ENCODE peak calls at places on chromosomes 3 and 15, in five cellular contexts. O, T, K, N and P are unnamed samples.

GRCh38 chr3:144275005-144275404 is 303.4 kb downstream of the DIPK2A start:
- DNase-seq in O (no peak), T (no peak), K (no peak), N (no peak), P (no peak)

GRCh38 chr3:185797993-185798830 is 26.6 kb downstream of the IGF2BP2 start:
- DNase-seq in O (no peak), T (no peak), K (no peak), N (no peak), P (no peak)

GRCh38 chr3:140571836-140572235 is 106.0 kb upstream of the TRIM42 start:
- DNase-seq in O (no peak), T (no peak), K (no peak), N (no peak), P (no peak)

GRCh38 chr3:27907929-27908328 is 185.8 kb upstream of the EOMES start:
- DNase-seq in O (no peak), T (no peak), K (no peak), N (no peak), P (no peak)

GRCh38 chr3:51860703-51861665 is at the start of gene IQCF2:
- DNase-seq in O (no peak), T (no peak), K (no peak), N (no peak), P (no peak)

GRCh38 chr15:99504823-99505551 is 60.8 kb upstream of the MEF2A start:
- DNase-seq in O (peak; percentile 7), T (no peak), K (no peak), N (no peak), P (no peak)

GRCh38 chr15:31272558-31273257 is 53.9 kb upstream of the KLF13 start:
- DNase-seq in O (peak; percentile 4), T (no peak), K (peak; percentile 9), N (no peak), P (no peak)

GRCh38 chr15:79953951-79954444 is 17.0 kb downstream of the BCL2A1 start:
- DNase-seq in O (no peak), T (no peak), K (no peak), N (no peak), P (no peak)

GRCh38 chr3:150806436-150806835 is 43.5 kb upstream of the SIAH2 start:
- DNase-seq in O (no peak), T (no peak), K (no peak), N (no peak), P (no peak)

GRCh38 chr15:78263351-78263781 is 996 bp upstream of the DNAJA4 start:
- DNase-seq in O (no peak), T (no peak), K (no peak), N (no peak), P (no peak)

GRCh38 chr3:10558726-10559125 is 53.3 kb upstream of the ATP2B2 start:
- DNase-seq in O (no peak), T (no peak), K (no peak), N (no peak), P (no peak)

GRCh38 chr3:135097276-135097946 is 302.4 kb downstream of the EPHB1 start:
- DNase-seq in O (no peak), T (no peak), K (no peak), N (no peak), P (no peak)

GRCh38 chr3:192917258-192917507 is 473 bp downstream of the MB21D2 start:
- DNase-seq in O (peak; percentile 39), T (no peak), K (no peak), N (peak; percentile 24), P (no peak)

GRCh38 chr15:35170216-35170615 is 85.1 kb upstream of the NANOGP8 start:
- DNase-seq in O (no peak), T (no peak), K (no peak), N (no peak), P (no peak)

GRCh38 chr3:46127503-46127902 is 80.6 kb downstream of the CCR1 start:
- DNase-seq in O (no peak), T (no peak), K (no peak), N (no peak), P (peak; percentile 76)
- H3K27ac ChIP-seq in O (no peak overlapping the region), T (no peak overlapping the region), K (no peak overlapping the region), N (no peak overlapping the region), P (peak overlapping the region; percentile 76)

GRCh38 chr3:50269977-50270413 is 1.0 kb downstream of the SEMA3B start:
- DNase-seq in O (no peak), T (peak; percentile 50), K (no peak), N (no peak), P (no peak)
- H3K4me3 ChIP-seq in O (peak overlapping the region; percentile 65), T (peak overlapping the region; percentile 42), K (no peak overlapping the region), N (no peak overlapping the region), P (no peak overlapping the region)

DNA sequence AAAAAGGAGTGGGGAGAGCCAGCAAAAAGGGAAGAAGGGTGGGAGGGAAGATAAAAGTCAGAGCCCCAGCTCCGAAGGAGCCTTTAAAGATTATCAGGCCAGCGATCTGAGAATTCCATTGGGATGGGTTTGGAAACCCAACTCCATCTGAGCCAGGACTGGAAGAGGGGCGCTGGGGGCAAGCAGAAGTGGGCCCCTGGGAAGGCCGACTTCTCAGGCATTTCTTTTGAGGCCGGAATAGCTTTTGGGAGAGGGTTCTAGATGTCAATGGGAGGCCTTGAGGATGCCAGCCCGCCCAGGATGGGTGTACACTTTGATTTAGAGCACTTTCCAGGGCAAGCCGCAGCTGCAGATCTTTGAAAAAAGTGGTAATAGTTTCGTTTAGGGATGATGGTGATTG is 6.6 kb upstream of the SOX2 start:
- DNase-seq in O (no peak), T (no peak), K (no peak), N (no peak), P (no peak)
- H3K4me1 ChIP-seq in O (peaks cover 25% of the 10 kb centered on the region), T (peaks cover 10% of the 10 kb centered on the region), K (peaks cover 9% of the 10 kb centered on the region), N (peaks cover 9% of the 10 kb centered on the region), P (peaks cover 5% of the 10 kb centered on the region)

DNA sequence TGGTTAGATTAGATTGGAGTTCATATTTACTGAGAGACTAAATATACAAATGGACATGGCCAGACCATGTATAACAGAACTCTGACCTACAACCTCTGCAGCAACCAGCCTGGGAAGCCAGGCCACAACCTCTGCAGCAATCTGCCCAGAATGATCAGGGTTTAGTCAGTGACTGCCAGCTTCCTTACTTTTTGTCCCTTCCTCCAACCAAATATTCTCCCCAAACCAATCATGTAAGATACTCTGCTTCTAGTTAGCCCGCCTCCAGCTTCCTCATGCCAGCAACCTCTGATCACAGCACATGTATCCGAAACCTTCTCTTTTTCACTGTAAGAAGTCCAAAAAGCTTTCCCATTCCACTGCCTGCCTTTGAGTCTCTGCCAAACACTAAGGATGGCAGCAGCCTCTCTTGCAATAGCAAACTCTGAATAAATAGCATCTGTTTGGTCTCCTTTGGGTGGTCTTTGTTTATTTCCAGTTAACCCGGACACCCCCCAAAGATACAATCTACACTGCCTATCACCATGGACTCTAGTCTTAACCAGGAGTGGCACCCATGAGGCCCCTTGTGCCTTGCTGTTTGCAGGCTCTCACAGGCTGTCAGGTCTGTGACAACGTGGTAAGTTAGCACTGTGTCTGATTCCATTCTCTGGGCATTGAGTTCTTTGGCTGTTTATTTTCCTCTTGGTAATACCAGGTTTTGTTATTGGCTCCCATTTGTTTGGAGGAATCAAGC is 102.2 kb downstream of the ERC2 start:
- DNase-seq in O (no peak), T (no peak), K (no peak), N (peak; percentile 43), P (no peak)
- H3K27ac ChIP-seq in O (no peak overlapping the region), T (no peak overlapping the region), K (no peak overlapping the region), N (peak overlapping the region; percentile 55), P (no peak overlapping the region)

DNA sequence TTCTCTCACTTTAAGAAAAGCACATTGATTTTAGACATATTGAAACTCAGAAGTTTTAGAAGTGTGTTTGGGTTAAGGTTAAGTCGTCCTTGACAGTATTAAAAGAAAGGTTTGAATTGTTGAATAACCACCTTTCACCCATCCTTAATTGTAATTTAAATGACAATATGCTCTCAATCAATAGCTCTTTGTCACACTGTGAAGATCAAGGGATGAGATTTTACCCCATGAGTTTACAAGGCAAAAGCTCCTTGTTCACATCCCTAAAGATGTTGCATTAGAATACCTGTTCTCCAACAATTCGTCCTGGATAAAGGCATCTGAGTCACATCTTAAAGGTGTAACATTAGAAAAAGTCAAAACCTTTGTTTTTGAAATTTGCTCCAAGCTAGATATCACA is 220.4 kb upstream of the MDFIC2 start:
- DNase-seq in O (no peak), T (no peak), K (no peak), N (no peak), P (no peak)
- H3K4me3 ChIP-seq in O (no peak overlapping the region), T (no peak overlapping the region), K (no peak overlapping the region), N (no peak overlapping the region), P (no peak overlapping the region)

GRCh38 chr3:113261996-113262665 is 50.8 kb downstream of the BOC start:
- DNase-seq in O (no peak), T (no peak), K (no peak), N (no peak), P (no peak)

GRCh38 chr3:113255100-113255853 is 43.9 kb downstream of the BOC start:
- DNase-seq in O (no peak), T (no peak), K (no peak), N (no peak), P (no peak)

GRCh38 chr3:113260980-113261920 is 49.9 kb downstream of the BOC start:
- DNase-seq in O (no peak), T (no peak), K (no peak), N (no peak), P (no peak)

GRCh38 chr3:113255854-113256615 is 44.7 kb downstream of the BOC start:
- DNase-seq in O (no peak), T (no peak), K (no peak), N (no peak), P (no peak)

GRCh38 chr3:113258311-113258710 is 47.0 kb downstream of the BOC start:
- DNase-seq in O (no peak), T (no peak), K (no peak), N (no peak), P (no peak)
- H3K4me1 ChIP-seq in O (peaks cover 26% of the 10 kb centered on the region), T (no peaks in the 10 kb centered on the region), K (no peaks in the 10 kb centered on the region), N (no peaks in the 10 kb centered on the region), P (no peaks in the 10 kb centered on the region)

DNA sequence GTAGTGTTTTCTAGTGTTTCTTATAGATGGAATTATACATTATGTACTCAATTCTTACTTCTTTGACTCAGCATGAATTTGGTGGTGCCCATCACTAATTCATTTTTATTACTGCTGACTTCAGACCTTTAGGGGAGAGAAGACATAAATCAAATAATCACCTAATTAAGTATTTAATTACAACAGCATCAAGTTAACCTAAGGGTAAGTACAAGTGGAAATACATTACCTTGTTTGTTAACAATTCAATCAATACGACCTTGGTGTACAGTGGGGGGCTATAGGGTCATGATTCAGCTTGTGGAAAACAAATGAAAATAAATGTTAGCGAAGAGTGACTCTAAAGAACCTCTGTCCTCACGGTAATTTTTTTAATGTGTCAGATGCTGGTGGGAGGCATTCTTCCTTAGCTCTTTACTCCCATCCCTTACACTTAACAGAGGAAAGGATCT is 538 bp upstream of the CAPN7 start:
- DNase-seq in O (no peak), T (no peak), K (no peak), N (no peak), P (no peak)
- H3K27ac ChIP-seq in O (peak overlapping the region; percentile 94), T (peak overlapping the region; percentile 92), K (peak overlapping the region; percentile 88), N (peak overlapping the region; percentile 94), P (no peak overlapping the region)

GRCh38 chr3:103077910-103078309 is 643.1 kb downstream of the ZPLD1 start:
- DNase-seq in O (no peak), T (no peak), K (no peak), N (no peak), P (no peak)
- H3K4me3 ChIP-seq in O (no peak overlapping the region), T (no peak overlapping the region), K (no peak overlapping the region), N (no peak overlapping the region), P (no peak overlapping the region)